ENCODE peak calls at places on chromosomes 6 and 20, in seven cellular contexts. L, S, I, H, T, F and P are unnamed samples.

GRCh38 chr6:37127961-37128862 is 41.7 kb upstream of the PIM1 start:
- DNase-seq in L (peak; percentile 59), S (no peak), I (peak; percentile 83), H (peak; percentile 34), T (no peak), F (peak; percentile 76), P (no peak)

GRCh38 chr6:1622220-1622841 is 12.6 kb downstream of the FOXC1 start:
- DNase-seq in L (no peak), S (no peak), I (no peak), H (no peak), T (peak; percentile 92), F (no peak), P (no peak)

GRCh38 chr20:46047821-46048220 is 18.8 kb downstream of the SLC12A5 start:
- DNase-seq in L (no peak), S (no peak), I (no peak), H (no peak), T (no peak), F (no peak), P (no peak)

GRCh38 chr6:16483315-16483875 is 245.0 kb downstream of the GMPR start:
- DNase-seq in L (no peak), S (no peak), I (no peak), H (no peak), T (no peak), F (no peak), P (peak; percentile 63)

GRCh38 chr6:5384276-5384675 is 123.0 kb downstream of the FARS2 start:
- DNase-seq in L (no peak), S (no peak), I (no peak), H (no peak), T (no peak), F (no peak), P (no peak)

GRCh38 chr20:36307412-36308317 is 1.5 kb downstream of the DLGAP4 start:
- DNase-seq in L (peak; percentile 38), S (peak; percentile 40), I (no peak), H (no peak), T (peak; percentile 53), F (no peak), P (no peak)

GRCh38 chr6:46921731-46922130 is at the start of gene ADGRF5:
- DNase-seq in L (no peak), S (no peak), I (no peak), H (peak; percentile 50), T (no peak), F (no peak), P (no peak)

GRCh38 chr6:137451926-137452325 is 42.3 kb downstream of the OLIG3 start:
- DNase-seq in L (no peak), S (no peak), I (peak; percentile 69), H (no peak), T (no peak), F (peak; percentile 30), P (no peak)

GRCh38 chr6:52020961-52021570 is 66.3 kb downstream of the PKHD1 start:
- DNase-seq in L (peak; percentile 53), S (peak; percentile 42), I (peak; percentile 42), H (no peak), T (peak; percentile 14), F (peak; percentile 64), P (no peak)

DNA sequence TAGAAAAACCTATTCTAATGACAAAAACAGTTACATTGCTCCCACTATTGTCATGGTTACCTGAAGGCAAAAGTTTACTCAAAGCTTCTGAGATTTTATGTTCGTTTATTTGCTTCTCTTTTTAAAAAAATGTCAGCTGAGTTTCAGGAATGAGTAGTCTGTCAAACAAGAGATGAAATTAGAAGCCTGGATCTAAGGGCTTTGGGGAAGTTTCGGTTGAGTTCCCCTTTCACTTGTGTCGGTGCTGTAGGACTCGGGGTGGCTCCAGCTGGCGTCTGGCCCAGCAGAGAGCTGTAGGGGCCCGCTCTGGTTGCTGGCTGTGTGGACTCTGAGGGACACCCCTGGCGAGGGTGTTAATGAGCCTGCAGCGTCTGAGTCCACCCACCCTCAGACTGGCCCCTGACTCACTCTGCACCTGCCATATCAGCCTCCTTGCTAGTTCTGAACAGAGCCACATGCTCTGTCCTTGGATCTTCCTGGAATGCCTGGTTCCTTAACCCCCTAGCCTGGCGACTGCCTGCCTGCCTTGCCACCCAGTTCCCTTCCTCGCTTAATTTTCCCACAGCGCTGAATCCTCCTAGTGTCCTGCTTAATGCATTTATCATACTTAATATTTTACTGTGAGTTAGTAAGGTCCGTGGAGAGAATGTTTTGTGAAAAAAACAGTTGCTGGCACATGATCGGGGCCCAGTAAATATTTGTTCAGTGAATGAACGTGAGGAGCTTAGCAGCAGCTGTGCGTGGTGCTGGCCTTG is 1.4 kb downstream of the DNAJC5 start:
- DNase-seq in L (peak; percentile 26), S (peak; percentile 33), I (peak; percentile 67), H (no peak), T (no peak), F (peak; percentile 25), P (peak; percentile 64)
- H3F3A ChIP-seq in L (peaks cover 18% of the 10 kb centered on the region), S (peaks cover 38% of the 10 kb centered on the region), I (peaks cover 44% of the 10 kb centered on the region), H (peaks cover 59% of the 10 kb centered on the region), T (peaks cover 25% of the 10 kb centered on the region), F (peaks cover 11% of the 10 kb centered on the region), P (peaks cover 18% of the 10 kb centered on the region)

DNA sequence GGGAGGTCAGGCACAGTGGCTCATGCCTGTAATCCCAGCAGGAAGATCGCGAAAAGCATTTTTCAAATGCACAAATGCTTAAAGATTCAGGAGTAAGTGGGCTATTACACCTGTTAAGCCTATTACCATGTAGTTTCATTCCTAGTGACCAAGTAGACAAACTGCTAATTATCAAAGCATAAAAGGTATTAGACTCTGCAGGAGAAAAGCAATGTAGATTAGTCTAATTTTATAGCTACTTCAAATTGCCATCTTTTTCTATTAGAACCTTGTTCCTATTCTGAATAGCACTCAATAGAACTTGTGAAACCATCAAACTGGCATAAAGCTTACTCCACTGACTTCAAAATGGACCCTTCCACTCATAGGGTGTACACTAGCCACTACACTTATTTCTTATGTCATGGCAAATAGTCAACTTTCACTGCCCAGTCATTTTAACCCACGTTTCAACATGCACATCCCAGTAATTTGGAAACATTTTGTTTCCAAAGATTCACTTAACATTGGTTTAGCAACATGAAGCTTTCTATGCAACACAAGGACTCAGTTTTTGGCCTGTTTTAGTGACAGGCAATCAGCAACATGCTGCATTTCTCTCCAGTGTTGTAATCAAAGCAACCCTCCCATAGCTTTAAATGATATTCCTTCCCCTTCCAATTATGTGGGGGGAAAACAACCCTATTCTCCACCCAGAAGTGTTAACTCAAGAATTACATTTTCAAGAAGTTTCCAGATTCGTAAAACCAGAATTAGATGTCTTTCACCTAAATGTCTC is 3.9 kb downstream of the EEF1A1 start:
- DNase-seq in L (no peak), S (no peak), I (peak; percentile 57), H (no peak), T (no peak), F (no peak), P (no peak)
- H3F3A ChIP-seq in L (peaks cover 66% of the 10 kb centered on the region), S (peaks cover 88% of the 10 kb centered on the region), I (peaks cover 70% of the 10 kb centered on the region), H (peaks cover 91% of the 10 kb centered on the region), T (peaks cover 77% of the 10 kb centered on the region), F (peaks cover 45% of the 10 kb centered on the region), P (peaks cover 86% of the 10 kb centered on the region)

GRCh38 chr20:38877483-38877882 is 48.7 kb upstream of the FAM83D start:
- DNase-seq in L (no peak), S (no peak), I (no peak), H (no peak), T (no peak), F (no peak), P (no peak)
- H3F3A ChIP-seq in L (no peaks in the 10 kb centered on the region), S (no peaks in the 10 kb centered on the region), I (no peaks in the 10 kb centered on the region), H (no peaks in the 10 kb centered on the region), T (no peaks in the 10 kb centered on the region), F (no peaks in the 10 kb centered on the region), P (peaks cover 42% of the 10 kb centered on the region)

GRCh38 chr6:158777510-158777909 is 41.7 kb downstream of the EZR start:
- DNase-seq in L (no peak), S (no peak), I (no peak), H (no peak), T (no peak), F (no peak), P (no peak)
- H3F3A ChIP-seq in L (peaks cover 46% of the 10 kb centered on the region), S (no peaks in the 10 kb centered on the region), I (peaks cover 10% of the 10 kb centered on the region), H (peaks cover 98% of the 10 kb centered on the region), T (no peaks in the 10 kb centered on the region), F (peaks cover 4% of the 10 kb centered on the region), P (no peaks in the 10 kb centered on the region)

GRCh38 chr20:44586289-44586911 is 4.0 kb downstream of the PKIG start:
- DNase-seq in L (no peak), S (no peak), I (no peak), H (no peak), T (no peak), F (no peak), P (no peak)

GRCh38 chr20:44584103-44584690 is 1.8 kb downstream of the PKIG start:
- DNase-seq in L (no peak), S (no peak), I (no peak), H (no peak), T (no peak), F (no peak), P (no peak)

GRCh38 chr20:44589522-44589921 is 7.1 kb downstream of the PKIG start:
- DNase-seq in L (no peak), S (no peak), I (no peak), H (no peak), T (no peak), F (no peak), P (no peak)

GRCh38 chr20:44585042-44585968 is 2.9 kb downstream of the PKIG start:
- DNase-seq in L (peak; percentile 36), S (no peak), I (no peak), H (no peak), T (no peak), F (no peak), P (no peak)

GRCh38 chr20:44586986-44587980 is 4.9 kb downstream of the PKIG start:
- DNase-seq in L (no peak), S (no peak), I (no peak), H (no peak), T (no peak), F (no peak), P (no peak)
- H3F3A ChIP-seq in L (no peaks in the 10 kb centered on the region), S (no peaks in the 10 kb centered on the region), I (peaks cover 10% of the 10 kb centered on the region), H (no peaks in the 10 kb centered on the region), T (peaks cover 5% of the 10 kb centered on the region), F (no peaks in the 10 kb centered on the region), P (no peaks in the 10 kb centered on the region)